ENCODE peak calls at places on chromosome 14, in six cellular contexts. One of them, this sample, is unnamed.

GRCh38 chr14:54683882-54684794 is 117.2 kb downstream of the SAMD4A start:
- DNase-seq in heart left ventricle: peak; percentile 56
- DNase-seq in GM23338: peak; percentile 77
- DNase-seq in stomach: no peak
- DNase-seq in ovary: peak; percentile 51
- DNase-seq in HCT116: no peak
- DNase-seq in this sample: peak; percentile 37

GRCh38 chr14:94538070-94538740 is 23.0 kb upstream of the SERPINA4 start:
- DNase-seq in heart left ventricle: no peak
- DNase-seq in GM23338: no peak
- DNase-seq in stomach: no peak
- DNase-seq in ovary: no peak
- DNase-seq in HCT116: no peak
- DNase-seq in this sample: no peak

GRCh38 chr14:36773558-36773957 is 111.9 kb downstream of the PAX9 start:
- DNase-seq in heart left ventricle: no peak
- DNase-seq in GM23338: no peak
- DNase-seq in stomach: no peak
- DNase-seq in ovary: no peak
- DNase-seq in HCT116: no peak
- DNase-seq in this sample: peak; percentile 36

GRCh38 chr14:71141701-71142374 is 234.6 kb downstream of the PCNX1 start:
- DNase-seq in heart left ventricle: no peak
- DNase-seq in GM23338: no peak
- DNase-seq in stomach: no peak
- DNase-seq in ovary: no peak
- DNase-seq in HCT116: no peak
- DNase-seq in this sample: peak; percentile 55

GRCh38 chr14:33679461-33680225 is 271.2 kb downstream of the EGLN3 start:
- DNase-seq in heart left ventricle: no peak
- DNase-seq in GM23338: no peak
- DNase-seq in stomach: no peak
- DNase-seq in ovary: no peak
- DNase-seq in HCT116: no peak
- DNase-seq in this sample: peak; percentile 45

GRCh38 chr14:89899917-89900680 is 54.4 kb downstream of the EFCAB11 start:
- DNase-seq in heart left ventricle: no peak
- DNase-seq in GM23338: peak; percentile 69
- DNase-seq in stomach: no peak
- DNase-seq in ovary: no peak
- DNase-seq in HCT116: peak; percentile 13
- DNase-seq in this sample: no peak

GRCh38 chr14:25150934-25151790 is 101.2 kb upstream of the STXBP6 start:
- DNase-seq in heart left ventricle: no peak
- DNase-seq in GM23338: peak; percentile 82
- DNase-seq in stomach: no peak
- DNase-seq in ovary: no peak
- DNase-seq in HCT116: peak; percentile 6
- DNase-seq in this sample: peak; percentile 2

GRCh38 chr14:87628129-87628528 is 364.9 kb downstream of the GALC start:
- DNase-seq in heart left ventricle: peak; percentile 48
- DNase-seq in GM23338: peak; percentile 63
- DNase-seq in stomach: no peak
- DNase-seq in ovary: no peak
- DNase-seq in HCT116: no peak
- DNase-seq in this sample: no peak

GRCh38 chr14:53938126-53938671 is 18.4 kb downstream of the BMP4 start:
- DNase-seq in heart left ventricle: no peak
- DNase-seq in GM23338: no peak
- DNase-seq in stomach: no peak
- DNase-seq in ovary: no peak
- DNase-seq in HCT116: no peak
- DNase-seq in this sample: no peak

GRCh38 chr14:33950320-33951182 is at the start of gene EGLN3:
- DNase-seq in heart left ventricle: peak; percentile 94
- DNase-seq in GM23338: peak; percentile 96
- DNase-seq in stomach: peak; percentile 94
- DNase-seq in ovary: peak; percentile 87
- DNase-seq in HCT116: peak; percentile 68
- DNase-seq in this sample: peak; percentile 53

GRCh38 chr14:104333903-104334811 is 195.8 kb downstream of the KIF26A start:
- DNase-seq in heart left ventricle: no peak
- DNase-seq in GM23338: no peak
- DNase-seq in stomach: peak; percentile 18
- DNase-seq in ovary: peak; percentile 25
- DNase-seq in HCT116: no peak
- DNase-seq in this sample: no peak

GRCh38 chr14:71324767-71325272 is 417.6 kb downstream of the PCNX1 start:
- DNase-seq in heart left ventricle: no peak
- DNase-seq in GM23338: peak; percentile 66
- DNase-seq in stomach: no peak
- DNase-seq in ovary: no peak
- DNase-seq in HCT116: no peak
- DNase-seq in this sample: peak; percentile 6

GRCh38 chr14:101225116-101225728 is 321.7 kb upstream of the RTL1 start:
- DNase-seq in heart left ventricle: no peak
- DNase-seq in GM23338: no peak
- DNase-seq in stomach: no peak
- DNase-seq in ovary: peak; percentile 57
- DNase-seq in HCT116: no peak
- DNase-seq in this sample: no peak

GRCh38 chr14:96586921-96587822 is 85.0 kb downstream of the PAPOLA start:
- DNase-seq in heart left ventricle: no peak
- DNase-seq in GM23338: no peak
- DNase-seq in stomach: no peak
- DNase-seq in ovary: no peak
- DNase-seq in HCT116: no peak
- DNase-seq in this sample: no peak

GRCh38 chr14:102539544-102540309 is 30.2 kb upstream of the ANKRD9 start:
- DNase-seq in heart left ventricle: peak; percentile 73
- DNase-seq in GM23338: no peak
- DNase-seq in stomach: no peak
- DNase-seq in ovary: peak; percentile 79
- DNase-seq in HCT116: no peak
- DNase-seq in this sample: peak; percentile 51

GRCh38 chr14:36655963-36656768 is 5.5 kb upstream of the PAX9 start:
- DNase-seq in heart left ventricle: no peak
- DNase-seq in GM23338: peak; percentile 91
- DNase-seq in stomach: no peak
- DNase-seq in ovary: no peak
- DNase-seq in HCT116: peak; percentile 54
- DNase-seq in this sample: no peak

GRCh38 chr14:96754845-96755184 is 42.4 kb upstream of the VRK1 start:
- DNase-seq in heart left ventricle: no peak
- DNase-seq in GM23338: peak; percentile 46
- DNase-seq in stomach: no peak
- DNase-seq in ovary: no peak
- DNase-seq in HCT116: no peak
- DNase-seq in this sample: no peak

GRCh38 chr14:56004323-56004722 is 113.9 kb upstream of the PELI2 start:
- DNase-seq in heart left ventricle: no peak
- DNase-seq in GM23338: no peak
- DNase-seq in stomach: no peak
- DNase-seq in ovary: no peak
- DNase-seq in HCT116: no peak
- DNase-seq in this sample: no peak

GRCh38 chr14:103770902-103771301 is 55.3 kb downstream of the ZFYVE21 start:
- DNase-seq in heart left ventricle: no peak
- DNase-seq in GM23338: peak; percentile 58
- DNase-seq in stomach: no peak
- DNase-seq in ovary: no peak
- DNase-seq in HCT116: no peak
- DNase-seq in this sample: no peak

GRCh38 chr14:95046711-95047681 is 110.3 kb downstream of the DICER1 start:
- DNase-seq in heart left ventricle: no peak
- DNase-seq in GM23338: no peak
- DNase-seq in stomach: peak; percentile 24
- DNase-seq in ovary: peak; percentile 23
- DNase-seq in HCT116: no peak
- DNase-seq in this sample: no peak

GRCh38 chr14:41609704-41610183 is 3.1 kb downstream of the LRFN5 start:
- DNase-seq in heart left ventricle: peak; percentile 33
- DNase-seq in GM23338: peak; percentile 89
- DNase-seq in stomach: no peak
- DNase-seq in ovary: peak; percentile 55
- DNase-seq in HCT116: no peak
- DNase-seq in this sample: no peak

GRCh38 chr14:75369506-75369905 is 58.3 kb upstream of the JDP2 start:
- DNase-seq in heart left ventricle: peak; percentile 43
- DNase-seq in GM23338: no peak
- DNase-seq in stomach: no peak
- DNase-seq in ovary: no peak
- DNase-seq in HCT116: no peak
- DNase-seq in this sample: no peak

GRCh38 chr14:79279645-79280399 is 931.5 kb downstream of the DIO2 start:
- DNase-seq in heart left ventricle: peak; percentile 14
- DNase-seq in GM23338: peak; percentile 27
- DNase-seq in stomach: peak; percentile 25
- DNase-seq in ovary: no peak
- DNase-seq in HCT116: no peak
- DNase-seq in this sample: peak; percentile 8

GRCh38 chr14:88852632-88853031 is 28.2 kb downstream of the TTC8 start:
- DNase-seq in heart left ventricle: no peak
- DNase-seq in GM23338: no peak
- DNase-seq in stomach: no peak
- DNase-seq in ovary: no peak
- DNase-seq in HCT116: no peak
- DNase-seq in this sample: no peak

GRCh38 chr14:51394804-51395203 is 154.8 kb downstream of the TMX1 start:
- DNase-seq in heart left ventricle: no peak
- DNase-seq in GM23338: no peak
- DNase-seq in stomach: no peak
- DNase-seq in ovary: no peak
- DNase-seq in HCT116: no peak
- DNase-seq in this sample: no peak
- H3K27ac ChIP-seq in heart left ventricle: peak overlapping the region; percentile 91
- H3K27ac ChIP-seq in GM23338: no peak overlapping the region
- H3K27ac ChIP-seq in stomach: peak overlapping the region; percentile 81
- H3K27ac ChIP-seq in ovary: peak overlapping the region; percentile 73
- H3K27ac ChIP-seq in HCT116: no peak overlapping the region
- H3K27ac ChIP-seq in this sample: peak overlapping the region; percentile 98

GRCh38 chr14:69077841-69078240 is 75.1 kb downstream of the DCAF5 start:
- DNase-seq in heart left ventricle: no peak
- DNase-seq in GM23338: no peak
- DNase-seq in stomach: no peak
- DNase-seq in ovary: no peak
- DNase-seq in HCT116: no peak
- DNase-seq in this sample: peak; percentile 88

GRCh38 chr14:69079188-69079742 is 73.7 kb downstream of the DCAF5 start:
- DNase-seq in heart left ventricle: no peak
- DNase-seq in GM23338: peak; percentile 17
- DNase-seq in stomach: no peak
- DNase-seq in ovary: no peak
- DNase-seq in HCT116: no peak
- DNase-seq in this sample: peak; percentile 83

GRCh38 chr14:69081271-69081670 is 71.6 kb downstream of the DCAF5 start:
- DNase-seq in heart left ventricle: no peak
- DNase-seq in GM23338: no peak
- DNase-seq in stomach: no peak
- DNase-seq in ovary: no peak
- DNase-seq in HCT116: no peak
- DNase-seq in this sample: no peak

GRCh38 chr14:69076341-69076740 is 76.6 kb downstream of the DCAF5 start:
- DNase-seq in heart left ventricle: no peak
- DNase-seq in GM23338: no peak
- DNase-seq in stomach: no peak
- DNase-seq in ovary: no peak
- DNase-seq in HCT116: no peak
- DNase-seq in this sample: no peak

GRCh38 chr14:69079747-69080146 is 73.2 kb downstream of the DCAF5 start:
- DNase-seq in heart left ventricle: no peak
- DNase-seq in GM23338: no peak
- DNase-seq in stomach: no peak
- DNase-seq in ovary: no peak
- DNase-seq in HCT116: no peak
- DNase-seq in this sample: no peak
- TF ChIP-seq CTCF in heart left ventricle: no peak
- TF ChIP-seq CTCF in GM23338: no peak
- TF ChIP-seq CTCF in stomach: no peak
- TF ChIP-seq CTCF in ovary: no peak
- TF ChIP-seq CTCF in HCT116: no peak
- TF ChIP-seq CTCF in this sample: no peak

DNA sequence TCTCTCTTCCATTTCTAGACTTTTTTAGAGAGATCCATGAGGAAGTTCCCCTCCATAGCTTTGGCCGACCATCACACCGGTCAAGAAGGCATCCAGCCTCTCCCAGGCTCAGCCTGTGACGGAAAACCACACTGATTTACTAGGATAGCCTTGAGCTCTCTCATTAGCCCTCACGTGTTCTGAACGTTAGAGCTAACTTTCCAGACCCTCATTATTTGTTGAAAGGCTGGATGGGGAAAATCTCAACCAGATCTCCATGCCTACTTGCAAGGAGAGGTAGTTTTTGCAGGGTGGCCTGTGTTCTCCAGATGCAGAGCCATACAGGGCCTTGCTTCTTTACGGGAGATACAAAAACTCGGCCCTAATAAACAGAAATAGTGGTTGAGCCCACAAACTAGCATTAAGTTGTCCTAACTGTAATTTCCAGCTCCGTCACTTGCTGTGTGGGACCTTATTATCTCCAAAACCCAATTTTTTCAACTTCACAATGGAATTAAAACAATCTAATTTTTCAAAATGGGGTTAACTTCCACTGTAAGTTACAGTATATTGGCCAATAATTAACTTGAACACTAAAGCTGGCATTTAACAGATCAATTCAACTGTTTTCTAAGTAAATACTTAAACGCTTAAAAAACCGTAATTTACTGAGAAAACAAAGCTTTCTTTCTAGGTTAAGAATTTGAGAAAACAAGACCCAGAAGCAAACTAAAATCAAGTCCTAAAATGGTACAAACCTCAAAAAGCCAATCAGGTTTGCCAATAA is 65.3 kb downstream of the KLHL28 start:
- DNase-seq in heart left ventricle: no peak
- DNase-seq in GM23338: no peak
- DNase-seq in stomach: no peak
- DNase-seq in ovary: no peak
- DNase-seq in HCT116: no peak
- DNase-seq in this sample: no peak
- H3K4me3 ChIP-seq in heart left ventricle: peak overlapping the region; percentile 89
- H3K4me3 ChIP-seq in GM23338: no peak overlapping the region
- H3K4me3 ChIP-seq in stomach: peak overlapping the region; percentile 85
- H3K4me3 ChIP-seq in ovary: no peak overlapping the region
- H3K4me3 ChIP-seq in HCT116: peak overlapping the region; percentile 25
- H3K4me3 ChIP-seq in this sample: no peak overlapping the region

DNA sequence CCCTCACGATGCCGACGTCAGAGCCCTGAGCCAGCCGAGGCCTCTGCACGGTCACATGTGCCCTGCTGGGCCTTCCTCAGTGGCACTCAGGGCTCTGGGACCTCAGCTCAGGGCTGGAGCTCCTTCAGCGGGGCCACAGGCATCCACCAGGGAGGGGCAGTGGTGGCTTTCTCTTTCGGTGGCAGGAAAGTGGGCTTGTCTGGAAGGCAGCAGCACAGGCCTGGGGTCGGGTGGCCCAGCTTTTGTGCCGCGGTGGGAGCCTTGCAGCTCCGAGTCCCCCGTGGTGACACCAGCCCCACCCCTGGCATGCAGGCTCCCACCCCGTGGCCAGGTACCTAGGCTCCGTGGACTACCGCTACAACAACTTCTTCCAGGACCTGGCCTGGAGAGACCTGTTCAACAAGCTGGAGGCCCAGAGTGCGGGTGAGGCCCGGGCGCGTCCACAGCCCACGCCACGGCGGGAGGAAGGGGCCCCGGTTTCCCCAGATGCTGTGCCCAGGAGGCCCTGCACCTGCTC is 14.2 kb upstream of the TEX22 start:
- DNase-seq in heart left ventricle: peak; percentile 16
- DNase-seq in GM23338: no peak
- DNase-seq in stomach: no peak
- DNase-seq in ovary: no peak
- DNase-seq in HCT116: no peak
- DNase-seq in this sample: no peak
- H3K27ac ChIP-seq in heart left ventricle: no peak overlapping the region
- H3K27ac ChIP-seq in GM23338: no peak overlapping the region
- H3K27ac ChIP-seq in stomach: no peak overlapping the region
- H3K27ac ChIP-seq in ovary: no peak overlapping the region
- H3K27ac ChIP-seq in HCT116: no peak overlapping the region
- H3K27ac ChIP-seq in this sample: no peak overlapping the region